ENCODE peak calls at places on chromosome 3, in six cellular contexts. T is tibial artery, W is suprapubic skin, V is pancreas, A is neuronal stem cell, C is lower lobe of right lung. X is an unnamed sample. For H3K4me1, the result is how much of the 10 kb centered on the place peaks cover.

GRCh38 chr3:136171097-136171542 is 25.0 kb downstream of the MSL2 start:
- DNase-seq in T (no peak), W (no peak), V (no peak), A (no peak), C (no peak), X (no peak)

GRCh38 chr3:49424816-49425215 is 2.5 kb upstream of the AMT start:
- DNase-seq in T (no peak), W (no peak), V (no peak), A (no peak), C (no peak), X (no peak)

GRCh38 chr3:48492461-48493202 is 11.3 kb downstream of the SHISA5 start:
- DNase-seq in T (peak), W (peak), V (no peak), A (no peak), C (no peak), X (no peak)

GRCh38 chr3:54353547-54354339 is 231.4 kb downstream of the CACNA2D3 start:
- DNase-seq in T (no peak), W (no peak), V (no peak), A (no peak), C (no peak), X (no peak)

GRCh38 chr3:172148269-172148668 is 108.9 kb downstream of the FNDC3B start:
- DNase-seq in T (no peak), W (no peak), V (no peak), A (no peak), C (no peak), X (no peak)

GRCh38 chr3:138114431-138114918 is 933 bp downstream of the DZIP1L start:
- DNase-seq in T (no peak), W (no peak), V (no peak), A (no peak), C (no peak), X (no peak)

GRCh38 chr3:129626744-129627349 is 20.4 kb upstream of the PLXND1 start:
- DNase-seq in T (peak), W (peak), V (peak), A (peak), C (peak), X (peak)

GRCh38 chr3:102269401-102269800 is 165.4 kb upstream of the ZPLD1 start:
- DNase-seq in T (no peak), W (no peak), V (no peak), A (no peak), C (no peak), X (no peak)

GRCh38 chr3:178302966-178303930 is 233.0 kb upstream of the KCNMB2 start:
- DNase-seq in T (no peak), W (no peak), V (no peak), A (no peak), C (no peak), X (no peak)

GRCh38 chr3:188272481-188273372 is 118.8 kb downstream of the LPP start:
- DNase-seq in T (no peak), W (no peak), V (no peak), A (no peak), C (no peak), X (no peak)
- H3K4me1 ChIP-seq in T (half or more), W (under half), V (under half), A (under half), C (under half), X (half or more)

GRCh38 chr3:133588035-133588434 is 14.5 kb downstream of the CDV3 start:
- DNase-seq in T (no peak), W (no peak), V (no peak), A (no peak), C (no peak), X (no peak)
- H3K27ac ChIP-seq in T (no peak), W (no peak), V (no peak), A (no peak), C (no peak), X (no peak)

GRCh38 chr3:111764645-111765091 is 94.4 kb upstream of the PHLDB2 start:
- DNase-seq in T (no peak), W (no peak), V (no peak), A (no peak), C (no peak), X (no peak)

GRCh38 chr3:111763101-111763500 is 96.0 kb upstream of the PHLDB2 start:
- DNase-seq in T (no peak), W (no peak), V (no peak), A (no peak), C (no peak), X (no peak)

GRCh38 chr3:111762535-111762934 is 96.5 kb upstream of the PHLDB2 start:
- DNase-seq in T (no peak), W (no peak), V (no peak), A (no peak), C (no peak), X (no peak)

GRCh38 chr3:111763968-111764367 is 95.1 kb upstream of the PHLDB2 start:
- DNase-seq in T (no peak), W (peak), V (no peak), A (no peak), C (no peak), X (no peak)

DNA sequence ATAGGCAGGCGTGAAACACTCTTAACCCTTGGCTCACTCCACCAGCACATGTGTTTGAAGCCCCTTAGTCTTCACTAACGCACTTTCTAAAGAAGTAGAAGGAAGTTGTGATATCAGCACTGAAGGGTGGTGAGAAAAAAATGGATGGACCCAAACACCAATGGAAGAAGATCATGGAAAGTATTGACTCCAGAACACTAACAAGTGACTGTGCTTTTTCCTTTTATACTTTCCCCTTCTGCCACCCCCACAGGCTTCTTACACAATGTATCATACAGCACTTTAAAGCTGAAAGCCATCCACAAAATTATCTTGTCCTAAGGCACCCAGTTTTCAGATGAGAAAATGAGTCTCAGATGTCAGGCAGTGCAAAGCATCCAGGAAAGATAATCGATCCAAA is 93.9 kb upstream of the PHLDB2 start:
- DNase-seq in T (no peak), W (no peak), V (no peak), A (no peak), C (no peak), X (no peak)
- H3K4me1 ChIP-seq in T (half or more), W (half or more), V (under half), A (under half), C (under half), X (under half)

DNA sequence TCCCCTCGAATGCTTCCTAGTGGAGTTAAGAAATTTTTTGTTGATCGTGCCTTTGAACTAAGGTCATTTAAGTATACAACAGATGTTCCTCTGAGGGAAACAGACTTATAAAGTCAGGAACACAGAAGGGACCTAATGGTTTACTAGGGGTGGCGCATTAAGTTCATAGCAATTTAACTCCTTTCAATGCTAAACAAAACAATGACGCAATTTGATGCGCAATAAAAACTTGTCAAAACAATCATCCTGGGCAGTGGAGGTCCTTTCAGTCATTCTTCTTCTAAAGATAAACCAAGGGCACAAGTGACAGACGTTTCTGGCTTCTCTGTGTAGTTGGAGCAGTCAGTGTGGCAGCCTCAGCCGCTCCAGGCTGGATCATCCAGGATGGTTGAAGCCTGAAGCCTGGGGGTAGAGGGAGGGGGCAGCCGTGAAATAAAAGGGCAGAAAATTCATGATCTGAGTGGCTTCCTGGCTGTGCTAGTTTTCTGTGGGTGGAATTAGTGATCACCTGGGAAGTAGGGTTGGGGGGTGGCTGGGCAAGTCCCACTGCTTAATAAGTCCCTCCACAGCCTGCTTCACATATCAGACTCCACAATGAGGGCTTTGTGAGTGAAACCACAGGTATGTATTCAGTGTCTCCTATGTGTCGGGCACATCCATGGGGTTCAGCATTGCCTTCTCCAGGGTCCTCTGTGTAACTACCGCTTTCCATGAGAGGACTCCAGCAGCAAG is 50.7 kb upstream of the MRPS22 start:
- DNase-seq in T (no peak), W (no peak), V (no peak), A (no peak), C (no peak), X (no peak)
- H3K27ac ChIP-seq in T (no peak), W (no peak), V (no peak), A (no peak), C (no peak), X (no peak)

GRCh38 chr3:168088106-168088722 is 7.5 kb downstream of the GOLIM4 start:
- DNase-seq in T (no peak), W (no peak), V (no peak), A (no peak), C (no peak), X (no peak)
- H3K4me1 ChIP-seq in T (under half), W (under half), V (under half), A (under half), C (under half), X (under half)